ENCODE peak calls at places on chromosome 11, in six cellular contexts. H, O, U, Q, R and W are unnamed samples.

GRCh38 chr11:8871283-8871775 is 39.7 kb upstream of the AKIP1 start:
- DNase-seq in R (peak; percentile 69), U (peak; percentile 94), O (peak; percentile 96), Q (peak; percentile 64), H (peak; percentile 96), W (no peak)

GRCh38 chr11:16883179-16883578 is 131.0 kb downstream of the PLEKHA7 start:
- DNase-seq in R (no peak), H (no peak), U (no peak), Q (no peak), O (no peak), W (no peak)

GRCh38 chr11:36018967-36019596 is 75.2 kb downstream of the LDLRAD3 start:
- DNase-seq in H (no peak), U (no peak), R (no peak), O (no peak), Q (no peak), W (no peak)

GRCh38 chr11:43164831-43165230 is 147.0 kb upstream of the API5 start:
- DNase-seq in Q (no peak), U (no peak), R (no peak), H (no peak), O (no peak), W (no peak)

GRCh38 chr11:112363527-112363926 is 102.9 kb upstream of the PLET1 start:
- DNase-seq in O (peak; percentile 29), H (peak; percentile 56), U (peak; percentile 76), Q (no peak), R (no peak), W (no peak)

GRCh38 chr11:119320593-119321524 is 3.9 kb upstream of the MCAM start:
- DNase-seq in O (peak; percentile 31), U (peak; percentile 25), H (peak; percentile 79), R (peak; percentile 74), Q (no peak), W (no peak)

GRCh38 chr11:116871248-116871647 is 33.8 kb upstream of the APOA1 start:
- DNase-seq in H (peak; percentile 72), U (peak; percentile 95), R (no peak), Q (no peak), O (peak; percentile 84), W (no peak)

GRCh38 chr11:57399221-57399620 is 8.8 kb upstream of the PRG2 start:
- DNase-seq in U (no peak), O (no peak), H (no peak), Q (no peak), R (no peak), W (no peak)

GRCh38 chr11:117419136-117419914 is 91.7 kb downstream of the CEP164 start:
- DNase-seq in H (no peak), U (peak; percentile 48), Q (no peak), O (no peak), R (peak; percentile 25), W (no peak)

GRCh38 chr11:61019818-61020405 is 48.4 kb downstream of the CD6 start:
- DNase-seq in Q (no peak), U (no peak), R (no peak), O (no peak), H (no peak), W (no peak)

GRCh38 chr11:72743321-72744221 is 8.6 kb downstream of the ARAP1 start:
- DNase-seq in R (no peak), H (no peak), U (no peak), O (no peak), Q (no peak), W (no peak)

GRCh38 chr11:111676878-111677585 is 74.8 kb downstream of the SIK2 start:
- DNase-seq in R (no peak), Q (no peak), O (peak; percentile 43), U (peak; percentile 65), H (peak; percentile 19), W (no peak)

GRCh38 chr11:70776914-70777532 is 378.7 kb downstream of the CTTN start:
- DNase-seq in H (no peak), U (no peak), Q (no peak), R (no peak), O (no peak), W (no peak)

GRCh38 chr11:61747389-61748285 is 4.8 kb upstream of the MYRF start:
- DNase-seq in U (peak; percentile 64), H (peak; percentile 83), O (peak; percentile 61), R (peak; percentile 88), Q (peak; percentile 75), W (no peak)

GRCh38 chr11:16555956-16556355 is 182.5 kb upstream of the C11orf58 start:
- DNase-seq in Q (no peak), U (no peak), O (no peak), H (no peak), R (no peak), W (no peak)

GRCh38 chr11:69892986-69893555 is 73.9 kb upstream of the FGF3 start:
- DNase-seq in O (no peak), H (no peak), R (peak; percentile 53), U (no peak), Q (no peak), W (no peak)

GRCh38 chr11:41788177-41788576 is 328.7 kb upstream of the LRRC4C start:
- DNase-seq in O (no peak), R (no peak), U (no peak), H (no peak), Q (no peak), W (no peak)

GRCh38 chr11:23903044-23903704 is 593.7 kb upstream of the LUZP2 start:
- DNase-seq in H (peak; percentile 91), O (peak; percentile 85), R (no peak), U (peak; percentile 82), Q (no peak), W (peak; percentile 84)

GRCh38 chr11:13868710-13869403 is 93.7 kb upstream of the SPON1 start:
- DNase-seq in O (no peak), Q (no peak), U (no peak), R (no peak), H (no peak), W (no peak)

GRCh38 chr11:121389651-121390050 is 62.5 kb upstream of the SORL1 start:
- DNase-seq in Q (no peak), O (no peak), H (peak; percentile 13), R (no peak), U (no peak), W (no peak)

GRCh38 chr11:15735711-15736110 is 620.6 kb downstream of the SOX6 start:
- DNase-seq in O (no peak), Q (no peak), R (no peak), U (no peak), H (no peak), W (no peak)

GRCh38 chr11:75245356-75246005 is 4.9 kb downstream of the TPBGL start:
- DNase-seq in Q (no peak), H (no peak), U (no peak), R (peak; percentile 52), O (no peak), W (no peak)

GRCh38 chr11:7981758-7982157 is 5.4 kb upstream of the EIF3F start:
- DNase-seq in R (no peak), Q (peak; percentile 65), H (no peak), O (no peak), U (no peak), W (no peak)

GRCh38 chr11:23727821-23728220 is 769.0 kb upstream of the LUZP2 start:
- DNase-seq in Q (no peak), U (peak; percentile 50), O (peak; percentile 10), H (peak; percentile 43), R (no peak), W (no peak)

GRCh38 chr11:40302669-40303068 is 1156.8 kb downstream of the LRRC4C start:
- DNase-seq in H (peak; percentile 65), O (peak; percentile 83), U (peak; percentile 20), R (no peak), Q (no peak), W (no peak)

GRCh38 chr11:116073854-116074837 is 569.9 kb upstream of the CADM1 start:
- DNase-seq in R (no peak), U (no peak), O (no peak), Q (no peak), H (peak; percentile 12), W (no peak)

GRCh38 chr11:31437742-31438435 is 68.2 kb downstream of the DNAJC24 start:
- DNase-seq in R (no peak), H (no peak), Q (no peak), O (peak; percentile 6), U (peak; percentile 41), W (peak; percentile 65)

GRCh38 chr11:103927535-103927934 is 108.9 kb upstream of the DDI1 start:
- DNase-seq in U (peak; percentile 57), Q (no peak), O (peak; percentile 57), R (no peak), H (peak; percentile 67), W (no peak)
- TF ChIP-seq CTCF in U (peak; percentile 58), Q (no peak), O (peak; percentile 47), R (peak; percentile 33), H (peak; percentile 42), W (peak; percentile 20)

GRCh38 chr11:65398362-65398910 is 12.0 kb downstream of the FRMD8 start:
- DNase-seq in H (no peak), Q (no peak), U (no peak), O (no peak), R (no peak), W (no peak)
- H3K4me3 ChIP-seq in H (no peak overlapping the region), Q (no peak overlapping the region), U (no peak overlapping the region), O (no peak overlapping the region), R (no peak overlapping the region), W (no peak overlapping the region)

GRCh38 chr11:1381793-1382425 is 7.8 kb upstream of the BRSK2 start:
- DNase-seq in H (no peak), U (no peak), Q (peak; percentile 14), O (no peak), R (no peak), W (no peak)

GRCh38 chr11:1387521-1387920 is 2.2 kb upstream of the BRSK2 start:
- DNase-seq in O (no peak), H (no peak), U (no peak), R (no peak), Q (no peak), W (no peak)

GRCh38 chr11:1384206-1384965 is 5.3 kb upstream of the BRSK2 start:
- DNase-seq in H (no peak), Q (peak; percentile 12), O (no peak), U (peak; percentile 6), R (no peak), W (no peak)

GRCh38 chr11:1382429-1382828 is 7.3 kb upstream of the BRSK2 start:
- DNase-seq in U (no peak), R (no peak), Q (peak; percentile 21), O (no peak), H (no peak), W (no peak)

DNA sequence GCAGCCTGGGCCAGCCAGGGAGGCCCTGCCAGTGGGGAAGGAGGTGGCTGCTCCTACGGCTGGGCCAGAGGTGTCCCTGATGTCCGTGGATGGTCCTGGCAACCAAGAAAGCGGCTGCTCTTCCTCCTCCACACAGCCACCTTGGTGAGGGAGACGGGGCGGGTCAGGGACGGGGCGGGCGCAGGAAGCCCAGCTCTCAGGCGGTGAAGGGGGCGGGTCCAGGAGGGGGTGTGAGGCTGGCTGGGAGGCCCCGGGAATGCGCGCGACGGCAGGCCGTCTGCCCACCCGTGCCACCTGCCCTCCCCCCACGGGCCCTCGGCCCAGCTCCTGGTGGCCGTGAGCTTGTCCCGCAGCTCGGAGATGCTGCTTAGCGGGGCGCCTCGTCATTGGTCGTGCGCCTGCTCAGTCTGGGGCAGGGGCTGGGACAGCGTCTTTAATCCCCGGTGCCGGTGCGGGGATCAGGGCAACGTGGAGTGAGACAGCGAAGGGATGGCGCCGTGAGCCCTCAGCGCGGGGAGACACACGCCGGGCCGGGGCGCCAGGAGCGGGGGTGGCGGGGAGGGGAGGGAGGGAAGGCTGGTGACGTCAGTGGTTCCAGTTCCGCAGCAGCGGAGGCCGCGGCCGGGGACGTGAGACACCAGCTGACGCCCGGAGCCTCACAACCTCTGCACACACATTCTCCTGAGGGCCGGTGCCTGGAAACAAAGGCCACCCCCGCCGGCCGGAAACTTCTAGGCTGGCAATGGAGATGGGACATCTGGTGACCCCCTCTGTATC is 6.7 kb upstream of the BRSK2 start:
- DNase-seq in H (peak; percentile 76), R (peak; percentile 92), U (peak; percentile 70), Q (peak; percentile 80), O (peak; percentile 45), W (no peak)
- TF ChIP-seq CTCF in H (no peak), R (no peak), U (no peak), Q (no peak), O (no peak), W (no peak)

GRCh38 chr11:46523290-46523689 is 70.5 kb downstream of the AMBRA1 start:
- DNase-seq in U (no peak), Q (no peak), H (no peak), O (no peak), R (no peak), W (no peak)
- H3K4me3 ChIP-seq in U (no peak overlapping the region), Q (no peak overlapping the region), H (no peak overlapping the region), O (no peak overlapping the region), R (no peak overlapping the region), W (no peak overlapping the region)